ENCODE peak calls at places on chromosomes 5 and 9, in ten cellular contexts. Y is psoas muscle, A is endothelial cell, U is WTC11, E is foreskin fibroblast, K is omental fat pad, H is GM12865, P is fibroblast of lung, X is choroid plexus epithelial cell, F is mammary epithelial cell. V is an unnamed sample.

GRCh38 chr9:33939924-33940874 is 108.5 kb downstream of the UBAP2 start:
- DNase-seq in Y (no peak), A (no peak), U (no peak), E (no peak), K (no peak), H (no peak), P (no peak), X (no peak), F (peak; percentile 69), V (no peak)

GRCh38 chr5:87576867-87577266 is 164.1 kb upstream of the CCNH start:
- DNase-seq in Y (no peak), A (no peak), U (no peak), E (no peak), K (no peak), H (no peak), P (no peak), X (no peak), F (no peak), V (no peak)

GRCh38 chr5:166320923-166321480 is 1970.4 kb upstream of the WWC1 start:
- DNase-seq in Y (no peak), A (no peak), U (no peak), E (no peak), K (no peak), H (no peak), P (no peak), X (no peak), F (no peak), V (no peak)

GRCh38 chr9:137959641-137960411 is 82.2 kb downstream of the CACNA1B start:
- DNase-seq in Y (no peak), A (no peak), U (peak; percentile 54), E (no peak), K (no peak), H (no peak), P (no peak), X (no peak), F (no peak), V (no peak)

GRCh38 chr9:73869261-73869660 is 627.9 kb upstream of the RORB start:
- DNase-seq in Y (no peak), A (no peak), U (no peak), E (peak; percentile 23), K (no peak), H (peak; percentile 80), P (peak; percentile 0), X (peak; percentile 91), F (peak; percentile 93), V (peak; percentile 34)

GRCh38 chr5:57324888-57325287 is 151.0 kb downstream of the GPBP1 start:
- DNase-seq in Y (no peak), A (no peak), U (no peak), E (no peak), K (no peak), H (no peak), P (peak; percentile 72), X (no peak), F (no peak), V (no peak)

GRCh38 chr5:10503997-10504761 is 59.7 kb upstream of the ANKRD33B start:
- DNase-seq in Y (no peak), A (no peak), U (no peak), E (no peak), K (no peak), H (no peak), P (peak; percentile 29), X (no peak), F (no peak), V (no peak)

GRCh38 chr5:81544351-81545001 is 150.5 kb upstream of the ACOT12 start:
- DNase-seq in Y (no peak), A (no peak), U (no peak), E (no peak), K (no peak), H (no peak), P (no peak), X (peak; percentile 41), F (peak; percentile 28), V (no peak)

DNA sequence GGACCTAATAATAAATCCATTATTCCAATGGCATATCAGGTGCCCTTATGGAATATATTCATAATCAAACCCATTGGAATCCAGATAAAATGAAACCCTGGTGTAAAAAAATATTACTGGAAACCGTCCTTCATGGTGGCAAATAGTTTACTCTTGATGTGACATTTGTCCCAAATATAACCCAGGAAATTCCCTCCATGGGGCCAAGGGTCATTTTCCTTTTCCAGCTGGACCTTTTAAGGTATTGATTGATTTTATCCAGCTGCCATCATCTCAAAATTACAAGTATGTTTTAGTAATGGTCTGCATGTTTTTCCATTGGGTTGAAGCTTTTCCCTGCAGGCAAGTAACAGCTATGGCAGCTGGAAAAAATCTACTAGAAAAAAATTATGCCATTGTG is 8.4 kb upstream of the UGT3A1 start:
- DNase-seq in Y (no peak), A (no peak), U (no peak), E (no peak), K (no peak), H (no peak), P (no peak), X (no peak), F (no peak), V (no peak)
- TF ChIP-seq CTCF in Y (no peak), A (no peak), U (no peak), E (no peak), K (no peak), H (no peak), P (no peak), X (no peak), F (no peak), V (no peak)

GRCh38 chr5:135578305-135578684 is 496 bp downstream of the CXCL14 start:
- DNase-seq in Y (no peak), A (no peak), U (no peak), E (no peak), K (no peak), H (no peak), P (no peak), X (no peak), F (no peak), V (no peak)

GRCh38 chr5:135578685-135579341 is at the start of gene CXCL14:
- DNase-seq in Y (peak; percentile 84), A (peak; percentile 37), U (peak; percentile 74), E (peak; percentile 89), K (no peak), H (no peak), P (peak; percentile 61), X (peak; percentile 63), F (peak; percentile 81), V (no peak)

GRCh38 chr5:135574493-135574892 is 4.3 kb downstream of the CXCL14 start:
- DNase-seq in Y (no peak), A (no peak), U (no peak), E (no peak), K (no peak), H (no peak), P (no peak), X (no peak), F (no peak), V (no peak)

GRCh38 chr5:135577421-135577820 is 1.4 kb downstream of the CXCL14 start:
- DNase-seq in Y (no peak), A (no peak), U (no peak), E (no peak), K (no peak), H (no peak), P (no peak), X (no peak), F (no peak), V (no peak)

GRCh38 chr5:135576075-135576599 is 2.7 kb downstream of the CXCL14 start:
- DNase-seq in Y (no peak), A (no peak), U (no peak), E (peak; percentile 73), K (no peak), H (no peak), P (no peak), X (peak; percentile 45), F (no peak), V (no peak)
- TF ChIP-seq CTCF in Y (no peak), A (no peak), U (no peak), E (no peak), K (no peak), H (no peak), P (no peak), X (no peak), F (no peak), V (no peak)

GRCh38 chr9:79115176-79115575 is 456.6 kb upstream of the TLE4 start:
- DNase-seq in Y (no peak), A (no peak), U (no peak), E (no peak), K (no peak), H (no peak), P (no peak), X (no peak), F (no peak), V (no peak)

GRCh38 chr9:79120533-79121315 is 451.0 kb upstream of the TLE4 start:
- DNase-seq in Y (no peak), A (no peak), U (no peak), E (no peak), K (no peak), H (no peak), P (no peak), X (peak; percentile 26), F (no peak), V (no peak)

GRCh38 chr9:79116709-79117108 is 455.1 kb upstream of the TLE4 start:
- DNase-seq in Y (no peak), A (no peak), U (no peak), E (no peak), K (no peak), H (no peak), P (no peak), X (no peak), F (no peak), V (no peak)

GRCh38 chr9:79111653-79112052 is 460.1 kb upstream of the TLE4 start:
- DNase-seq in Y (no peak), A (no peak), U (no peak), E (no peak), K (no peak), H (no peak), P (no peak), X (no peak), F (no peak), V (no peak)

GRCh38 chr9:79116064-79116463 is 455.7 kb upstream of the TLE4 start:
- DNase-seq in Y (no peak), A (no peak), U (no peak), E (peak; percentile 11), K (no peak), H (no peak), P (no peak), X (peak; percentile 7), F (no peak), V (no peak)
- TF ChIP-seq CTCF in Y (no peak), A (no peak), U (no peak), E (no peak), K (no peak), H (no peak), P (peak; percentile 14), X (peak; percentile 29), F (no peak), V (no peak)

GRCh38 chr5:180175015-180175431 is 34.0 kb downstream of the RASGEF1C start:
- DNase-seq in Y (no peak), A (no peak), U (no peak), E (no peak), K (no peak), H (no peak), P (no peak), X (no peak), F (no peak), V (no peak)

GRCh38 chr5:180174587-180174972 is 34.4 kb downstream of the RASGEF1C start:
- DNase-seq in Y (no peak), A (no peak), U (no peak), E (no peak), K (no peak), H (no peak), P (no peak), X (no peak), F (no peak), V (no peak)

GRCh38 chr5:180172447-180173197 is 36.4 kb downstream of the RASGEF1C start:
- DNase-seq in Y (no peak), A (no peak), U (no peak), E (peak; percentile 14), K (no peak), H (no peak), P (peak; percentile 32), X (peak; percentile 22), F (no peak), V (no peak)

GRCh38 chr5:180173198-180173544 is 35.8 kb downstream of the RASGEF1C start:
- DNase-seq in Y (no peak), A (no peak), U (no peak), E (no peak), K (no peak), H (no peak), P (no peak), X (no peak), F (no peak), V (no peak)

GRCh38 chr5:180173875-180174586 is 35.0 kb downstream of the RASGEF1C start:
- DNase-seq in Y (no peak), A (no peak), U (no peak), E (peak; percentile 41), K (no peak), H (no peak), P (peak; percentile 87), X (peak; percentile 66), F (no peak), V (no peak)
- TF ChIP-seq CTCF in Y (no peak), A (no peak), U (no peak), E (no peak), K (no peak), H (no peak), P (no peak), X (no peak), F (no peak), V (no peak)

V was measured in GM13977.